ENCODE peak calls at places on chromosomes 7 and 10, in five cellular contexts. Y, P, Q, S and L are unnamed samples.

GRCh38 chr10:88342733-88343310 is 240.3 kb downstream of the RNLS start:
- DNase-seq in S (no peak), Q (no peak), Y (no peak), P (no peak), L (no peak)

GRCh38 chr7:9939171-9939570 is 1034.5 kb upstream of the PHF14 start:
- DNase-seq in Y (no peak), S (peak), Q (no peak), P (no peak), L (no peak)

GRCh38 chr10:112663181-112663879 is 216.3 kb downstream of the VTI1A start:
- DNase-seq in P (peak), S (peak), Y (no peak), Q (no peak), L (no peak)

GRCh38 chr10:22666287-22667092 is 47.9 kb downstream of the PIP4K2A start:
- DNase-seq in P (no peak), Y (no peak), S (peak), Q (peak), L (no peak)

GRCh38 chr10:114012650-114013049 is 31.0 kb upstream of the ADRB1 start:
- DNase-seq in Y (no peak), P (no peak), S (no peak), Q (no peak), L (no peak)

GRCh38 chr10:104170610-104171269 is 48.8 kb downstream of the SFR1 start:
- DNase-seq in S (no peak), Q (no peak), P (no peak), Y (no peak), L (no peak)

GRCh38 chr10:119292968-119293367 is 85.6 kb downstream of the GRK5 start:
- DNase-seq in Y (no peak), Q (no peak), S (no peak), P (no peak), L (no peak)

GRCh38 chr10:102001435-102002068 is 54.4 kb downstream of the ARMH3 start:
- DNase-seq in Y (no peak), S (peak), P (no peak), Q (peak), L (no peak)

GRCh38 chr10:50651808-50652207 is 28.1 kb upstream of the SGMS1 start:
- DNase-seq in Q (no peak), Y (no peak), P (no peak), S (no peak), L (no peak)

GRCh38 chr7:17548014-17548653 is 249.7 kb downstream of the AHR start:
- DNase-seq in Y (no peak), S (no peak), Q (no peak), P (no peak), L (no peak)

GRCh38 chr10:49633327-49634045 is 19.6 kb downstream of the CHAT start:
- DNase-seq in Q (no peak), P (no peak), Y (no peak), S (no peak), L (no peak)

GRCh38 chr10:102231357-102232318 is 5.5 kb downstream of the ELOVL3 start:
- DNase-seq in Q (peak), S (no peak), Y (peak), P (no peak), L (no peak)

GRCh38 chr7:45687185-45687560 is 113.0 kb downstream of the ADCY1 start:
- DNase-seq in Y (no peak), Q (no peak), S (no peak), P (no peak), L (no peak)

GRCh38 chr10:131708225-131708624 is 192.6 kb upstream of the PPP2R2D start:
- DNase-seq in P (no peak), Q (no peak), Y (no peak), S (no peak), L (no peak)

GRCh38 chr7:49443515-49443914 is 329.9 kb upstream of the VWC2 start:
- DNase-seq in Q (no peak), P (no peak), S (no peak), Y (no peak), L (no peak)

GRCh38 chr7:129494041-129494440 is 8.3 kb upstream of the SMKR1 start:
- DNase-seq in P (peak), Y (no peak), S (peak), Q (peak), L (peak)

GRCh38 chr10:122939819-122940543 is 14.0 kb downstream of the C10orf88 start:
- DNase-seq in S (peak), Q (no peak), Y (no peak), P (no peak), L (no peak)

GRCh38 chr7:73367006-73367405 is 39.0 kb downstream of the FKBP6 start:
- DNase-seq in P (no peak), Y (no peak), Q (no peak), S (no peak), L (no peak)

GRCh38 chr10:16965740-16966447 is 148.7 kb upstream of the RSU1 start:
- DNase-seq in Y (no peak), P (peak), S (peak), Q (no peak), L (peak)

GRCh38 chr7:151351027-151351426 is 9.4 kb downstream of the NUB1 start:
- DNase-seq in S (no peak), Q (peak), P (no peak), Y (no peak), L (no peak)

GRCh38 chr7:139718859-139719258 is 58.9 kb downstream of the HIPK2 start:
- DNase-seq in P (no peak), S (no peak), Y (no peak), Q (no peak), L (no peak)

GRCh38 chr7:159152816-159153215 is 8.1 kb upstream of the VIPR2 start:
- DNase-seq in S (no peak), Q (no peak), Y (no peak), P (no peak), L (no peak)

GRCh38 chr7:2099036-2099957 is 133.4 kb downstream of the MAD1L1 start:
- DNase-seq in P (no peak), S (peak), Q (peak), Y (no peak), L (no peak)

GRCh38 chr10:81920213-81920829 is 45.3 kb downstream of the NRG3 start:
- DNase-seq in Q (peak), S (no peak), P (no peak), Y (no peak), L (no peak)

GRCh38 chr7:155356323-155357105 is 58.8 kb downstream of the INSIG1 start:
- DNase-seq in Q (no peak), S (no peak), Y (no peak), P (no peak), L (no peak)
- TF ChIP-seq CTCF in Q (peak), S (no peak), Y (no peak), P (peak), L (peak)

GRCh38 chr10:45487738-45488137 is 113.7 kb downstream of the ALOX5 start:
- DNase-seq in P (no peak), S (no peak), Y (no peak), Q (no peak), L (no peak)
- H3K4me3 ChIP-seq in P (no peak), S (no peak), Y (no peak), Q (no peak), L (no peak)

DNA sequence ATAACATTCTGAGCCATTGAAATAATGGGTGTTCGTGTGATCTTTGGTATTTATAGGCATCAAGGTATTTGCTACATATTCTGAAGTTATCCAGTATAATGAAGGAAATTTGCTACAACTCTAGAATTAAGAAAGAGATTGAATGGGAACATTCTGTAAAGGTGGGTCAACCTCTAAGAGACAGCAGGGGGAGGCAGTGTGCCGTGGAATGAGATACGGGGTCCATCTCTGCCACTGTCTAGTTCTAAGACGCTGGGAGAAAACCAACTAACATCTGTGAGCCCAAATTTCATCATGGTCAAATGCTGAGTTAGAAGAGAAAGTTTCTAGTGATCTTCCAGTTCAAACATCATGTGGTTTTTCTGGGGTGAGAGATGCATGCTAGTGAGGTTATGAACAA is 368.9 kb downstream of the SORCS1 start:
- DNase-seq in S (no peak), Q (peak), P (no peak), Y (peak), L (no peak)
- TF ChIP-seq CTCF in S (no peak), Q (peak), P (no peak), Y (peak), L (no peak)

GRCh38 chr10:121645696-121646095 is 47.5 kb upstream of the FGFR2 start:
- DNase-seq in P (no peak), Q (no peak), S (no peak), Y (no peak), L (no peak)
- H3K4me3 ChIP-seq in P (no peak), Q (no peak), S (no peak), Y (no peak), L (no peak)